ENCODE peak calls at places on chromosomes 2 and 18, in seven cellular contexts. T is lower lobe of right lung, W is HCT116, C is T-helper 2 cell, I is HEK293T, S is HFFc6, Z is hepatocyte. X is an unnamed sample.

GRCh38 chr2:114688241-114688640 is 245.8 kb downstream of the DPP10 start:
- DNase-seq in T (no peak), W (no peak), C (no peak), I (no peak), S (no peak), Z (no peak), X (no peak)

GRCh38 chr18:71471963-71472725 is 1072.0 kb downstream of the CBLN2 start:
- DNase-seq in T (no peak), W (no peak), C (no peak), I (no peak), S (no peak), Z (no peak), X (no peak)

GRCh38 chr2:80706541-80706940 is 402.0 kb upstream of the LRRTM1 start:
- DNase-seq in T (no peak), W (no peak), C (no peak), I (no peak), S (no peak), Z (no peak), X (no peak)

GRCh38 chr2:15287447-15288184 is 273.5 kb downstream of the NBAS start:
- DNase-seq in T (no peak), W (no peak), C (no peak), I (no peak), S (no peak), Z (no peak), X (no peak)

GRCh38 chr2:61853086-61853847 is 593 bp downstream of the FAM161A start:
- DNase-seq in T (no peak), W (peak; percentile 37), C (no peak), I (peak; percentile 61), S (no peak), Z (peak; percentile 76), X (peak; percentile 73)

GRCh38 chr2:105490204-105490603 is 91.4 kb upstream of the FHL2 start:
- DNase-seq in T (no peak), W (no peak), C (no peak), I (no peak), S (no peak), Z (no peak), X (no peak)

GRCh38 chr2:133503323-133503722 is 64.9 kb downstream of the NCKAP5 start:
- DNase-seq in T (no peak), W (no peak), C (no peak), I (no peak), S (no peak), Z (no peak), X (no peak)

GRCh38 chr18:6653880-6654279 is 75.6 kb upstream of the ARHGAP28 start:
- DNase-seq in T (no peak), W (no peak), C (no peak), I (no peak), S (no peak), Z (no peak), X (no peak)

GRCh38 chr2:240357641-240358012 is 77.8 kb upstream of the GPC1 start:
- DNase-seq in T (no peak), W (no peak), C (no peak), I (no peak), S (no peak), Z (no peak), X (no peak)

GRCh38 chr2:201642086-201642578 is 1.2 kb downstream of the TMEM237 start:
- DNase-seq in T (no peak), W (no peak), C (no peak), I (no peak), S (no peak), Z (no peak), X (no peak)

GRCh38 chr2:206971805-206972204 is 32.5 kb downstream of the CPO start:
- DNase-seq in T (no peak), W (no peak), C (no peak), I (no peak), S (peak; percentile 59), Z (peak; percentile 15), X (no peak)

GRCh38 chr18:34985963-34986362 is 55.2 kb upstream of the MAPRE2 start:
- DNase-seq in T (no peak), W (no peak), C (no peak), I (no peak), S (no peak), Z (no peak), X (no peak)

GRCh38 chr2:48356701-48357322 is 173.1 kb upstream of the STON1 start:
- DNase-seq in T (no peak), W (no peak), C (no peak), I (no peak), S (no peak), Z (peak; percentile 37), X (no peak)

GRCh38 chr18:10951631-10952544 is 197.5 kb downstream of the PIEZO2 start:
- DNase-seq in T (no peak), W (no peak), C (no peak), I (no peak), S (no peak), Z (no peak), X (no peak)

GRCh38 chr2:203002054-203002821 is 12.4 kb upstream of the NBEAL1 start:
- DNase-seq in T (no peak), W (no peak), C (no peak), I (no peak), S (no peak), Z (peak; percentile 42), X (no peak)

GRCh38 chr18:9906407-9906955 is 7.3 kb upstream of the VAPA start:
- DNase-seq in T (no peak), W (no peak), C (no peak), I (no peak), S (no peak), Z (no peak), X (no peak)

GRCh38 chr2:239948100-239948881 is 76.9 kb downstream of the NDUFA10 start:
- DNase-seq in T (peak; percentile 23), W (no peak), C (no peak), I (no peak), S (no peak), Z (no peak), X (no peak)

GRCh38 chr2:44528595-44528994 is 166.8 kb downstream of the CAMKMT start:
- DNase-seq in T (no peak), W (no peak), C (no peak), I (no peak), S (peak; percentile 74), Z (no peak), X (no peak)

GRCh38 chr18:55509631-55510372 is 78.2 kb downstream of the TCF4 start:
- DNase-seq in T (no peak), W (no peak), C (no peak), I (no peak), S (peak; percentile 88), Z (no peak), X (no peak)

GRCh38 chr18:48455555-48456478 is 46.6 kb upstream of the ZBTB7C start:
- DNase-seq in T (no peak), W (peak; percentile 83), C (peak; percentile 28), I (no peak), S (peak; percentile 68), Z (peak; percentile 49), X (no peak)

GRCh38 chr2:42754021-42754775 is 9.7 kb downstream of the OXER1 start:
- DNase-seq in T (no peak), W (no peak), C (no peak), I (no peak), S (peak; percentile 27), Z (no peak), X (no peak)

GRCh38 chr18:54261894-54262293 is 7.4 kb upstream of the POLI start:
- DNase-seq in T (peak; percentile 76), W (no peak), C (no peak), I (no peak), S (no peak), Z (no peak), X (no peak)

GRCh38 chr2:240627736-240628506 is 2.6 kb downstream of the GPR35 start:
- DNase-seq in T (no peak), W (no peak), C (no peak), I (no peak), S (no peak), Z (no peak), X (no peak)

GRCh38 chr2:206876176-206876575 is 63.1 kb upstream of the CPO start:
- DNase-seq in T (no peak), W (no peak), C (no peak), I (no peak), S (no peak), Z (no peak), X (peak; percentile 4)

GRCh38 chr18:59696311-59697235 is 650 bp downstream of the CCBE1 start:
- DNase-seq in T (no peak), W (no peak), C (no peak), I (peak; percentile 8), S (peak; percentile 45), Z (peak; percentile 25), X (no peak)

GRCh38 chr2:144704696-144705095 is 184.8 kb upstream of the ZEB2 start:
- DNase-seq in T (no peak), W (no peak), C (no peak), I (no peak), S (no peak), Z (no peak), X (no peak)

GRCh38 chr2:144133881-144134280 is 386.0 kb downstream of the ZEB2 start:
- DNase-seq in T (no peak), W (no peak), C (no peak), I (no peak), S (no peak), Z (no peak), X (no peak)

GRCh38 chr2:105848367-105848766 is 103.7 kb downstream of the NCK2 start:
- DNase-seq in T (no peak), W (no peak), C (no peak), I (no peak), S (no peak), Z (no peak), X (no peak)

GRCh38 chr2:12642855-12643254 is 73.9 kb upstream of the TRIB2 start:
- DNase-seq in T (no peak), W (no peak), C (no peak), I (no peak), S (no peak), Z (no peak), X (no peak)

GRCh38 chr18:28582724-28583123 is 405.8 kb upstream of the CDH2 start:
- DNase-seq in T (no peak), W (no peak), C (no peak), I (no peak), S (no peak), Z (no peak), X (no peak)

GRCh38 chr2:27032495-27033252 is at the start of gene TMEM214:
- DNase-seq in T (peak; percentile 94), W (peak; percentile 71), C (peak; percentile 68), I (peak; percentile 93), S (peak; percentile 82), Z (peak; percentile 93), X (peak; percentile 75)

GRCh38 chr2:119553687-119554344 is 9.6 kb downstream of the CFAP221 start:
- DNase-seq in T (no peak), W (no peak), C (no peak), I (no peak), S (no peak), Z (no peak), X (no peak)

GRCh38 chr2:2705871-2706270 is 374.8 kb upstream of the MYT1L start:
- DNase-seq in T (no peak), W (no peak), C (no peak), I (no peak), S (no peak), Z (no peak), X (no peak)

GRCh38 chr2:188966728-188967127 is 7.4 kb upstream of the COL3A1 start:
- DNase-seq in T (no peak), W (no peak), C (no peak), I (no peak), S (no peak), Z (no peak), X (no peak)

GRCh38 chr18:74476154-74476553 is 19.0 kb upstream of the DIPK1C start:
- DNase-seq in T (no peak), W (no peak), C (no peak), I (peak; percentile 65), S (no peak), Z (peak; percentile 61), X (no peak)

GRCh38 chr2:200300650-200301314 is 5.7 kb upstream of the SPATS2L start:
- DNase-seq in T (no peak), W (peak; percentile 68), C (no peak), I (no peak), S (peak; percentile 26), Z (peak; percentile 54), X (no peak)

GRCh38 chr2:173058097-173058496 is 17.5 kb upstream of the MAP3K20 start:
- DNase-seq in T (no peak), W (no peak), C (no peak), I (no peak), S (peak; percentile 37), Z (no peak), X (no peak)

GRCh38 chr2:75570948-75571729 is 10.4 kb upstream of the EVA1A start:
- DNase-seq in T (no peak), W (no peak), C (no peak), I (no peak), S (no peak), Z (peak; percentile 51), X (no peak)